ENCODE peak calls at places on chromosomes 5 and 9, in four cellular contexts. K, V, L and M are unnamed samples.

GRCh38 chr9:76927540-76928240 is 21.8 kb upstream of the PRUNE2 start:
- DNase-seq in K (no peak), V (no peak), L (no peak), M (no peak)

GRCh38 chr5:865168-865521 is 14.4 kb upstream of the ZDHHC11 start:
- DNase-seq in K (no peak), V (no peak), L (peak), M (no peak)

GRCh38 chr5:33772276-33772990 is 119.4 kb downstream of the ADAMTS12 start:
- DNase-seq in K (no peak), V (peak), L (no peak), M (no peak)

GRCh38 chr9:93568169-93568568 is 8.2 kb upstream of the PHF2 start:
- DNase-seq in K (no peak), V (no peak), L (no peak), M (no peak)

GRCh38 chr9:134036130-134036529 is 10.8 kb downstream of the BRD3OS start:
- DNase-seq in K (no peak), V (no peak), L (no peak), M (no peak)

GRCh38 chr9:34252670-34253459 is 74.0 kb downstream of the UBAP1 start:
- DNase-seq in K (peak), V (peak), L (peak), M (peak)

GRCh38 chr5:132325691-132326090 is 31.5 kb downstream of the SLC22A4 start:
- DNase-seq in K (no peak), V (no peak), L (no peak), M (no peak)

GRCh38 chr9:75101004-75101601 is 12.8 kb downstream of the OSTF1 start:
- DNase-seq in K (no peak), V (no peak), L (no peak), M (no peak)

GRCh38 chr5:125017796-125018195 is 271.4 kb upstream of the ZNF608 start:
- DNase-seq in K (no peak), V (no peak), L (no peak), M (no peak)

GRCh38 chr5:175464414-175465233 is 13.7 kb upstream of the SFXN1 start:
- DNase-seq in K (no peak), V (peak), L (no peak), M (no peak)

GRCh38 chr5:141876628-141877477 is 1.4 kb downstream of the PCDH1 start:
- DNase-seq in K (no peak), V (no peak), L (no peak), M (no peak)

GRCh38 chr5:168528521-168529360 is at the start of gene FBLL1:
- DNase-seq in K (no peak), V (peak), L (no peak), M (no peak)